ENCODE peak calls at places on chromosomes 2 and 18, in four cellular contexts. One of them, this sample, is unnamed. For H3K27me3, the result is how much of the 10 kb centered on the place peaks cover.

GRCh38 chr2:238685713-238686112 is 162.2 kb upstream of the TWIST2 start:
- DNase-seq in HepG2: no peak
- DNase-seq in H1: no peak
- DNase-seq in GM12878: no peak
- DNase-seq in this sample: no peak

GRCh38 chr18:35747894-35748472 is 166.4 kb downstream of the GALNT1 start:
- DNase-seq in HepG2: no peak
- DNase-seq in H1: no peak
- DNase-seq in GM12878: no peak
- DNase-seq in this sample: no peak

GRCh38 chr18:48228301-48228715 is 180.9 kb downstream of the ZBTB7C start:
- DNase-seq in HepG2: no peak
- DNase-seq in H1: no peak
- DNase-seq in GM12878: no peak
- DNase-seq in this sample: no peak

GRCh38 chr2:107824848-107825563 is 1.7 kb upstream of the RGPD4 start:
- DNase-seq in HepG2: no peak
- DNase-seq in H1: no peak
- DNase-seq in GM12878: no peak
- DNase-seq in this sample: no peak

GRCh38 chr2:121613774-121614173 is 35.5 kb downstream of the CLASP1 start:
- DNase-seq in HepG2: no peak
- DNase-seq in H1: no peak
- DNase-seq in GM12878: no peak
- DNase-seq in this sample: no peak

GRCh38 chr2:48607307-48608014 is 10.2 kb upstream of the GTF2A1L start:
- DNase-seq in HepG2: no peak
- DNase-seq in H1: no peak
- DNase-seq in GM12878: no peak
- DNase-seq in this sample: no peak

GRCh38 chr2:134745023-134745422 is 26.2 kb upstream of the TMEM163 start:
- DNase-seq in HepG2: no peak
- DNase-seq in H1: no peak
- DNase-seq in GM12878: no peak
- DNase-seq in this sample: no peak

GRCh38 chr2:72847916-72848315 is 22.1 kb upstream of the EXOC6B start:
- DNase-seq in HepG2: no peak
- DNase-seq in H1: no peak
- DNase-seq in GM12878: no peak
- DNase-seq in this sample: no peak

GRCh38 chr2:23588788-23589187 is 203.8 kb downstream of the KLHL29 start:
- DNase-seq in HepG2: no peak
- DNase-seq in H1: no peak
- DNase-seq in GM12878: no peak
- DNase-seq in this sample: no peak

GRCh38 chr2:108616731-108617161 is 82.5 kb downstream of the LIMS1 start:
- DNase-seq in HepG2: no peak
- DNase-seq in H1: no peak
- DNase-seq in GM12878: no peak
- DNase-seq in this sample: no peak

GRCh38 chr2:16275131-16275530 is 334.8 kb downstream of the MYCN start:
- DNase-seq in HepG2: no peak
- DNase-seq in H1: no peak
- DNase-seq in GM12878: no peak
- DNase-seq in this sample: no peak

GRCh38 chr2:197496695-197497094 is 2.9 kb downstream of the HSPD1 start:
- DNase-seq in HepG2: no peak
- DNase-seq in H1: no peak
- DNase-seq in GM12878: no peak
- DNase-seq in this sample: no peak

GRCh38 chr2:30768036-30768686 is 39.1 kb downstream of the CAPN13 start:
- DNase-seq in HepG2: no peak
- DNase-seq in H1: no peak
- DNase-seq in GM12878: no peak
- DNase-seq in this sample: no peak

GRCh38 chr2:236095502-236095901 is 72.7 kb downstream of the GBX2 start:
- DNase-seq in HepG2: no peak
- DNase-seq in H1: no peak
- DNase-seq in GM12878: no peak
- DNase-seq in this sample: no peak

GRCh38 chr2:112646102-112646719 is 472 bp downstream of the SLC20A1 start:
- DNase-seq in HepG2: no peak
- DNase-seq in H1: no peak
- DNase-seq in GM12878: no peak
- DNase-seq in this sample: no peak

GRCh38 chr2:50143822-50144575 is 887.9 kb downstream of the NRXN1 start:
- DNase-seq in HepG2: peak
- DNase-seq in H1: no peak
- DNase-seq in GM12878: peak
- DNase-seq in this sample: peak

GRCh38 chr2:104521247-104521646 is 332.7 kb upstream of the POU3F3 start:
- DNase-seq in HepG2: peak
- DNase-seq in H1: peak
- DNase-seq in GM12878: no peak
- DNase-seq in this sample: peak

GRCh38 chr18:32893915-32894314 is 121.1 kb upstream of the KLHL14 start:
- DNase-seq in HepG2: peak
- DNase-seq in H1: no peak
- DNase-seq in GM12878: no peak
- DNase-seq in this sample: no peak

GRCh38 chr18:76462326-76462694 is 32.7 kb downstream of the ZNF516 start:
- DNase-seq in HepG2: no peak
- DNase-seq in H1: peak
- DNase-seq in GM12878: no peak
- DNase-seq in this sample: no peak

GRCh38 chr2:192749606-192750200 is 555.0 kb upstream of the TMEFF2 start:
- DNase-seq in HepG2: peak
- DNase-seq in H1: no peak
- DNase-seq in GM12878: no peak
- DNase-seq in this sample: no peak

GRCh38 chr2:118837067-118837466 is 10.4 kb downstream of the EN1 start:
- DNase-seq in HepG2: no peak
- DNase-seq in H1: no peak
- DNase-seq in GM12878: no peak
- DNase-seq in this sample: no peak

GRCh38 chr2:118836411-118836930 is 11.0 kb downstream of the EN1 start:
- DNase-seq in HepG2: no peak
- DNase-seq in H1: no peak
- DNase-seq in GM12878: no peak
- DNase-seq in this sample: no peak

GRCh38 chr2:118837621-118838020 is 9.8 kb downstream of the EN1 start:
- DNase-seq in HepG2: no peak
- DNase-seq in H1: no peak
- DNase-seq in GM12878: no peak
- DNase-seq in this sample: no peak

GRCh38 chr2:118841450-118841827 is 6.0 kb downstream of the EN1 start:
- DNase-seq in HepG2: no peak
- DNase-seq in H1: no peak
- DNase-seq in GM12878: no peak
- DNase-seq in this sample: no peak

DNA sequence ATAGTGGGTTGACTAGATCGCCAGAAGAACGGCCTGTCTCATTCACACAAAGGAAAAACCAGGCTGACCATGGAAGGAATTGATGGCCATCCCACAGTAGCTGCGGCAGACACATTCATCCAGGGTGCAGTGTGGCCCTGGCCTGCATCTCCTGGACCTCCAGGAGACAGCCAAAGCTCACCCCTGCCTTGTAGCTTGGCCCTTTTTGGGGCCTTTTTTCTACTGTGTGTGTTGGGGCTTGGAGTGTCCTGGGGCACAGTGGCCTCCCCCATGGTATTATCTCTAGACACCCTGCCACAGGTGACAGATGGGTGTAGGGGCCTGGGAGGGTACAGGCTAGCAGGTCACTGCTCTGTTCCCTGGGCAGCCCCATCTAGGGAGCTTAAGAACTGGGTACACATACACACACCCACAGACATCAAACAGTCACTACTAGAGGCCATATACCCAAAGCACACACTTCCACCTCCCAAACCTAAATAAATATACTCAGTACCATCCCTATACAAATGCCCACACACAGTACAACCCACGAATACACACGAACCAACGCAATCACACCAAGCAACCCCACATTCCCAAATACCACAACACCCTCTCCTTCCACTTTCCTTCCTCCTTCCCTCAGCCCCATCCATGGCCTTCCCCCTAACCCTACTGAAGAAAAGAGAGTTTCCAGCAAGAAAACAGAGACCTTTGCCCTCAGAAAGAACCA is 8.6 kb downstream of the EN1 start:
- DNase-seq in HepG2: no peak
- DNase-seq in H1: no peak
- DNase-seq in GM12878: no peak
- DNase-seq in this sample: no peak
- H3K27me3 ChIP-seq in HepG2: under half
- H3K27me3 ChIP-seq in H1: half or more
- H3K27me3 ChIP-seq in GM12878: under half
- H3K27me3 ChIP-seq in this sample: half or more

DNA sequence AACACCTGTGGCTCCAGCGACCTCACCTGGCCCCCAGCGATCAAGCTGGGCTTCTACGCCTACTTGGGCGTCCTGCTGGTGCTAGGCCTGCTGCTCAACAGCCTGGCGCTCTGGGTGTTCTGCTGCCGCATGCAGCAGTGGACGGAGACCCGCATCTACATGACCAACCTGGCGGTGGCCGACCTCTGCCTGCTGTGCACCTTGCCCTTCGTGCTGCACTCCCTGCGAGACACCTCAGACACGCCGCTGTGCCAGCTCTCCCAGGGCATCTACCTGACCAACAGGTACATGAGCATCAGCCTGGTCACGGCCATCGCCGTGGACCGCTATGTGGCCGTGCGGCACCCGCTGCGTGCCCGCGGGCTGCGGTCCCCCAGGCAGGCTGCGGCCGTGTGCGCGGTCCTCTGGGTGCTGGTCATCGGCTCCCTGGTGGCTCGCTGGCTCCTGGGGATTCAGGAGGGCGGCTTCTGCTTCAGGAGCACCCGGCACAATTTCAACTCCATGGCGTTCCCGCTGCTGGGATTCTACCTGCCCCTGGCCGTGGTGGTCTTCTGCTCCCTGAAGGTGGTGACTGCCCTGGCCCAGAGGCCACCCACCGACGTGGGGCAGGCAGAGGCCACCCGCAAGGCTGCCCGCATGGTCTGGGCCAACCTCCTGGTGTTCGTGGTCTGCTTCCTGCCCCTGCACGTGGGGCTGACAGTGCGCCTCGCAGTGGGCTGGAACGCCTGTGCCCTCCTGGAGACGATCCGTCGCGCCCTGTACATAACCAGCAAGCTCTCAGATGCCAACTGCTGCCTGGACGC is 4.9 kb downstream of the GPR35 start:
- DNase-seq in HepG2: no peak
- DNase-seq in H1: no peak
- DNase-seq in GM12878: no peak
- DNase-seq in this sample: no peak
- TF ChIP-seq SUZ12 in HepG2: no peak
- TF ChIP-seq SUZ12 in H1: no peak
- TF ChIP-seq SUZ12 in GM12878: no peak
- TF ChIP-seq SUZ12 in this sample: no peak

GRCh38 chr18:79859314-79859713 is 61.6 kb downstream of the KCNG2 start:
- DNase-seq in HepG2: no peak
- DNase-seq in H1: no peak
- DNase-seq in GM12878: no peak
- DNase-seq in this sample: no peak

GRCh38 chr18:79853993-79854364 is 56.2 kb downstream of the KCNG2 start:
- DNase-seq in HepG2: no peak
- DNase-seq in H1: no peak
- DNase-seq in GM12878: no peak
- DNase-seq in this sample: no peak

GRCh38 chr18:79855147-79855910 is 57.6 kb downstream of the KCNG2 start:
- DNase-seq in HepG2: no peak
- DNase-seq in H1: peak
- DNase-seq in GM12878: peak
- DNase-seq in this sample: no peak

GRCh38 chr18:79856119-79857080 is 58.7 kb downstream of the KCNG2 start:
- DNase-seq in HepG2: no peak
- DNase-seq in H1: peak
- DNase-seq in GM12878: no peak
- DNase-seq in this sample: peak

DNA sequence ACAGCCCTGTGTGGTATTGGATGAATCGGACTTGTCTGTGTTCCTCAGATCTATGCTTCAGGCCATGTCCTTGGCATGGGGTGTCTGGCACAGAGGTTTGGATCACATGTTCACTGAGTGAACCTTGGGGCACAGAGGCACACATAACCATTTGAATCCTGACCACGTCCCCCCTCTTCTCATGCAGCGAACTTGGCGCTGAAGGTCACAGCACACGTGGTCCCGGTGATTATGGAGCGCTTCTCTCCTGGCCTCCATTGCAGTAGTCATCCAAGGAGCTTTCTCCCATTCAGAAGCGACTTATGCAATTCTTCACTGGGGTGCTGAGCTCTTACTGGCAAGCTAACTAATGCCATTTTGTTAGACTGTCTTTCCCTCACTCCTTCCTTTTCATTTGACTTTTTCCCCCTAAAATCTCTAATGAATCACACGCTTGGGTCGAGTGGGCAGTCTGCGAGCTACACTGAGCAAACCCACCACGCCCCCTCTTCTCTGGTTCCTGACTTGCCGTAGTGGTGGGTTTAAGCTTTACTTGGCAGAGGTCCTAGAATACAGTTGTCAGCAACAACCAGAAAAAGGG is 59.4 kb downstream of the KCNG2 start:
- DNase-seq in HepG2: peak
- DNase-seq in H1: peak
- DNase-seq in GM12878: no peak
- DNase-seq in this sample: no peak
- H3K27me3 ChIP-seq in HepG2: under half
- H3K27me3 ChIP-seq in H1: under half
- H3K27me3 ChIP-seq in GM12878: under half
- H3K27me3 ChIP-seq in this sample: under half

DNA sequence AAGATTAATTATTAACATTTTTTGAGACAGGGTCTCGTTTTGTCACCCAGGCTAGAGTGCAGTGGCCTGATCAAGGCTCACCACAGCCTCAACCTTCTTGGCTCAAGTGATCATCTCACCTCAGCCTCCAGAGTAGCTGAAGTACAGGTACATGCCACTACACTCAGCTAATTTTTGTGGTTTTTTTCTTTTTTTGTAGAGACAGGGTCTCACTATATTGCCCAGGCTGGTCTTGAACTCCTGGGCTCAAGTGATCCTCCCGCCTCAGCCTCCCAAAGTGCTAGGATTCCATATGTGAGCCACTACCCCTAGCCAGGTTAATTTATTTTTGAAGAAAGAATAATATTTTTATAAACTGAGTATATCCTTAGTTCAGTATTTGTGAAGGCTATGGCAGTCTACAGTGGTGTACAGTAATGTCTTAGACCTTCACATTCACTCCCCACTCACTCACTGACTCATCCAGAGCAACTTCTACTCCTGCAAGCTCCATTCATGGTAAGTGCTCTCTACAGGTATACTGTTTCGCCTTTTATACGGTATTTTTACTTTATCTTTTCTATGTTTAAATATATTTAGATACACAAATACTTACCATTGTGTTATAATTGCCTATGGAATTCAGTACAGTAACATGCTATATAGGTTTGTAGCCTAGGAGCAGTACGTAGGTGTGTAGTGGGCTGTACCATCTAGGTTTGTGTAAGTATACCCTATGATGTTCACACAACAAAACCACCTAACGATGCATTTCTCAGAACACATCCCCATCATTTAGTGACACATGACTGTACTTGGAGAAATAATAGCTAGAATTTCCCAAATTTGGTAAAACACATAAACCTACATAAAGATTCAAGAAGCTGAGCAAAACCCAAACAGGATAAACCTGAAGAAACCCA is 38.6 kb downstream of the MGAT4A start:
- DNase-seq in HepG2: no peak
- DNase-seq in H1: no peak
- DNase-seq in GM12878: no peak
- DNase-seq in this sample: no peak
- TF ChIP-seq SUZ12 in HepG2: no peak
- TF ChIP-seq SUZ12 in H1: no peak
- TF ChIP-seq SUZ12 in GM12878: no peak
- TF ChIP-seq SUZ12 in this sample: no peak

This sample was measured in NT2/D1.